ENCODE peak calls at places on chromosomes 3 and 15, in ten cellular contexts. H is A549; M is psoas muscle; A is ACHN; P is CD4-positive, alpha-beta memory T cell; G is neural crest cell; F is AG10803; C is anterior cingulate cortex; E is activated CD8-positive, alpha-beta memory T cell treated with anti-CD3 and anti-CD28 coated beads, Interleukin-2, amount 50 U/mL, for 48 hours; V is upper lobe of right lung. I is an unnamed sample.

GRCh38 chr15:81264072-81264857 is 59.7 kb downstream of the STARD5 start:
- DNase-seq in H (no peak), P (no peak), A (no peak), M (no peak), E (no peak), G (no peak), F (peak), C (no peak), V (no peak), I (no peak)

GRCh38 chr15:90221251-90221900 is 12.4 kb downstream of the CIB1 start:
- DNase-seq in F (peak), C (peak), G (peak), M (peak), P (no peak), H (peak), A (peak), V (peak), E (peak), I (peak)

GRCh38 chr3:169430687-169431404 is 232.7 kb downstream of the MECOM start:
- DNase-seq in F (no peak), M (no peak), E (no peak), G (no peak), A (no peak), V (no peak), C (no peak), P (no peak), H (no peak), I (no peak)

GRCh38 chr3:196165850-196166249 is 45.4 kb downstream of the ZDHHC19 start:
- DNase-seq in H (no peak), V (no peak), F (no peak), M (no peak), C (no peak), G (no peak), P (no peak), A (no peak), E (no peak), I (no peak)

GRCh38 chr3:116770815-116771450 is 61.4 kb downstream of the TUSC7 start:
- DNase-seq in H (peak), C (peak), M (peak), E (peak), P (no peak), A (peak), F (peak), V (no peak), G (peak), I (peak)

GRCh38 chr15:99476413-99477222 is 89.2 kb upstream of the MEF2A start:
- DNase-seq in C (peak), E (peak), H (peak), G (no peak), A (peak), F (peak), V (no peak), M (peak), P (no peak), I (no peak)

GRCh38 chr3:100213891-100214573 is 46.8 kb upstream of the TBC1D23 start:
- DNase-seq in C (no peak), A (no peak), E (no peak), H (no peak), V (no peak), P (peak), M (no peak), G (no peak), F (peak), I (no peak)

GRCh38 chr3:156620901-156621300 is 53.5 kb upstream of the TIPARP start:
- DNase-seq in V (no peak), E (no peak), C (no peak), G (no peak), F (no peak), H (no peak), M (no peak), A (no peak), P (no peak), I (no peak)